ENCODE peak calls at places on chromosomes 16 and 17, in ten cellular contexts. G is heart left ventricle, V is adipocyte, D is EL, Z is progenitor cell of endocrine pancreas, F is dorsolateral prefrontal cortex, O is retinal pigment epithelial cell, A is C1 segment of cervical spinal cord, Y is OCI-LY7, W is fibroblast of lung. I is an unnamed sample.

GRCh38 chr16:1047123-1047522 is 25.4 kb upstream of the SSTR5 start:
- DNase-seq in D (no peak), Z (no peak), O (no peak), Y (no peak), W (no peak), A (no peak), G (no peak), V (no peak), F (no peak), I (no peak)

GRCh38 chr17:21475555-21475954 is 99.4 kb downstream of the KCNJ12 start:
- DNase-seq in O (no peak), Y (no peak), F (no peak), V (no peak), W (no peak), A (no peak), D (no peak), Z (no peak), G (no peak), I (no peak)

GRCh38 chr17:7842380-7842949 is 8.4 kb downstream of the KDM6B start:
- DNase-seq in O (no peak), D (peak), F (no peak), Y (peak), Z (no peak), V (peak), W (peak), A (peak), G (peak), I (peak)

GRCh38 chr17:75261336-75262111 is at the start of the genes GGA3 and MRPS7:
- DNase-seq in A (peak), D (peak), W (peak), G (peak), F (peak), Z (peak), V (peak), O (no peak), Y (peak), I (peak)

GRCh38 chr16:68296693-68297092 is 14.1 kb downstream of the SLC7A6OS start:
- DNase-seq in W (no peak), Y (no peak), Z (no peak), V (no peak), A (no peak), F (no peak), D (no peak), O (no peak), G (no peak), I (no peak)

GRCh38 chr17:32519769-32520701 is 33.2 kb downstream of the CDK5R1 start:
- DNase-seq in F (peak), W (no peak), Y (no peak), G (peak), A (no peak), V (peak), O (no peak), D (peak), Z (no peak), I (peak)

GRCh38 chr17:38691154-38691553 is 13.9 kb upstream of the MLLT6 start:
- DNase-seq in V (no peak), W (no peak), D (no peak), Z (no peak), O (no peak), G (no peak), A (no peak), F (no peak), Y (no peak), I (no peak)

GRCh38 chr16:2592786-2593185 is 55.0 kb downstream of the PDPK1 start:
- DNase-seq in Z (no peak), F (peak), Y (no peak), D (no peak), G (no peak), V (no peak), A (no peak), W (no peak), O (no peak), I (no peak)

GRCh38 chr17:79581306-79581932 is 29.4 kb downstream of the RBFOX3 start:
- DNase-seq in W (no peak), O (no peak), V (no peak), F (peak), Y (no peak), D (no peak), Z (no peak), A (no peak), G (no peak), I (no peak)

GRCh38 chr17:29929006-29929543 is 953 bp downstream of the SSH2 start:
- DNase-seq in Z (no peak), G (no peak), D (peak), F (peak), Y (peak), O (no peak), W (peak), V (peak), A (no peak), I (peak)

GRCh38 chr17:80835816-80836657 is 155.6 kb upstream of the CHMP6 start:
- DNase-seq in Y (no peak), G (no peak), A (peak), F (no peak), D (no peak), O (no peak), W (no peak), V (no peak), Z (no peak), I (no peak)

GRCh38 chr16:820730-821129 is 20.2 kb upstream of the GNG13 start:
- DNase-seq in D (no peak), A (no peak), G (no peak), F (no peak), O (no peak), Z (no peak), W (no peak), V (no peak), Y (no peak), I (no peak)